ENCODE peak calls at places on chromosomes 16 and 17, in four cellular contexts. L, W, P and A are unnamed samples.

GRCh38 chr16:69132424-69133252 is at the start of the genes CHTF8 and UTP4:
- DNase-seq in L (peak), W (peak), P (peak), A (peak)

GRCh38 chr16:69110406-69110805 is 5.0 kb downstream of the HAS3 start:
- DNase-seq in L (no peak), W (no peak), P (no peak), A (no peak)

GRCh38 chr16:21037168-21037567 is 113.5 kb downstream of the DNAH3 start:
- DNase-seq in L (no peak), W (no peak), P (no peak), A (no peak)

GRCh38 chr17:82845163-82845807 is 5.5 kb upstream of the ZNF750 start:
- DNase-seq in L (no peak), W (no peak), P (no peak), A (no peak)

GRCh38 chr17:22671110-22671509 is 978.8 kb downstream of the KCNJ18 start:
- DNase-seq in L (no peak), W (no peak), P (no peak), A (no peak)

GRCh38 chr16:66913711-66914110 is 5.0 kb downstream of the CDH16 start:
- DNase-seq in L (no peak), W (no peak), P (no peak), A (no peak)

GRCh38 chr17:69335018-69335417 is 8.1 kb upstream of the ABCA5 start:
- DNase-seq in L (peak), W (no peak), P (no peak), A (no peak)

GRCh38 chr16:85717393-85718152 is 28.8 kb upstream of the GINS2 start:
- DNase-seq in L (peak), W (peak), P (peak), A (peak)

GRCh38 chr16:86635181-86635580 is 56.8 kb downstream of the FOXL1 start:
- DNase-seq in L (no peak), W (no peak), P (no peak), A (peak)

GRCh38 chr17:38750312-38751121 is 2.0 kb upstream of the PSMB3 start:
- DNase-seq in L (peak), W (peak), P (peak), A (peak)

GRCh38 chr16:11190585-11191565 is 65.1 kb downstream of the SOCS1 start:
- DNase-seq in L (peak), W (no peak), P (no peak), A (no peak)

GRCh38 chr16:15643453-15644305 is 725 bp upstream of the MARF1 start:
- DNase-seq in L (peak), W (no peak), P (no peak), A (no peak)

GRCh38 chr17:7989781-7990655 is 12.4 kb upstream of the GUCY2D start:
- DNase-seq in L (peak), W (peak), P (peak), A (peak)

GRCh38 chr16:84115919-84116719 is 623 bp downstream of the MBTPS1 start:
- DNase-seq in L (peak), W (no peak), P (no peak), A (no peak)

GRCh38 chr16:11955713-11956123 is 9.3 kb upstream of the TNFRSF17 start:
- DNase-seq in L (no peak), W (no peak), P (no peak), A (no peak)

GRCh38 chr16:72560617-72561016 is 388.7 kb upstream of the PMFBP1 start:
- DNase-seq in L (no peak), W (no peak), P (no peak), A (no peak)

GRCh38 chr17:75504347-75505151 is 10.8 kb downstream of the CASKIN2 start:
- DNase-seq in L (peak), W (no peak), P (peak), A (peak)

GRCh38 chr17:21742326-21742725 is 50.0 kb downstream of the KCNJ18 start:
- DNase-seq in L (no peak), W (no peak), P (no peak), A (no peak)

GRCh38 chr17:59695943-59696681 is 11.1 kb downstream of the PTRH2 start:
- DNase-seq in L (no peak), W (no peak), P (no peak), A (no peak)

GRCh38 chr17:50037321-50038107 is 18.4 kb upstream of the ITGA3 start:
- DNase-seq in L (no peak), W (no peak), P (no peak), A (no peak)

GRCh38 chr17:62705781-62706597 is 78.5 kb downstream of the MRC2 start:
- DNase-seq in L (no peak), W (no peak), P (no peak), A (peak)

GRCh38 chr17:69602969-69603368 is 188.5 kb downstream of the MAP2K6 start:
- DNase-seq in L (no peak), W (no peak), P (peak), A (no peak)

GRCh38 chr17:64718058-64718457 is 56.0 kb upstream of the SMURF2 start:
- DNase-seq in L (no peak), W (no peak), P (no peak), A (no peak)

GRCh38 chr17:77470800-77471733 is 330.3 kb downstream of the SEC14L1 start:
- DNase-seq in L (no peak), W (no peak), P (no peak), A (peak)
- H3K4me3 ChIP-seq in L (peak), W (no peak), P (peak), A (peak)

DNA sequence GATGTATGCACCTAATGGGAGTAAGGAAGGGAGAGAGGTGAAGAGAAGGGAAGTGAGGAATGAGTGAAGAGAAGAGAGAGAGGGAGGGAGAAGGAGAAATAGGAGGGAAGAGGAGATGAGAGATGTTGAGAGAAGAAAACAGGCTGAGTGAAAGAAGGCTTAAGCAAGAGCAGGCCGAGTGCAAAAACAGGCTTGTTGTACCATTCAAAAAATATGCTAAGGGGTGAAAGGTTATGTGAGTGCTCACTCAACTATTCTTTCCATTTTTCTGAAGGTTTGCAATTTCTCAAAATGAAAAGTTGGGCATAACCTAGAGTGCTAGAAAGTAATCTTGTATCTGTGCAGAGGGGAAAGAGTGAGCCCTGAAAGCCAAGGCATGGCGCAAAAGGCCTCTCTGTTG is 22.9 kb downstream of the RPGRIP1L start:
- DNase-seq in L (no peak), W (no peak), P (no peak), A (no peak)
- H3K4me3 ChIP-seq in L (no peak), W (no peak), P (no peak), A (no peak)

GRCh38 chr17:28384281-28385036 is 13.0 kb downstream of the SARM1 start:
- DNase-seq in L (no peak), W (no peak), P (peak), A (peak)
- H3K4me3 ChIP-seq in L (no peak), W (peak), P (peak), A (peak)

DNA sequence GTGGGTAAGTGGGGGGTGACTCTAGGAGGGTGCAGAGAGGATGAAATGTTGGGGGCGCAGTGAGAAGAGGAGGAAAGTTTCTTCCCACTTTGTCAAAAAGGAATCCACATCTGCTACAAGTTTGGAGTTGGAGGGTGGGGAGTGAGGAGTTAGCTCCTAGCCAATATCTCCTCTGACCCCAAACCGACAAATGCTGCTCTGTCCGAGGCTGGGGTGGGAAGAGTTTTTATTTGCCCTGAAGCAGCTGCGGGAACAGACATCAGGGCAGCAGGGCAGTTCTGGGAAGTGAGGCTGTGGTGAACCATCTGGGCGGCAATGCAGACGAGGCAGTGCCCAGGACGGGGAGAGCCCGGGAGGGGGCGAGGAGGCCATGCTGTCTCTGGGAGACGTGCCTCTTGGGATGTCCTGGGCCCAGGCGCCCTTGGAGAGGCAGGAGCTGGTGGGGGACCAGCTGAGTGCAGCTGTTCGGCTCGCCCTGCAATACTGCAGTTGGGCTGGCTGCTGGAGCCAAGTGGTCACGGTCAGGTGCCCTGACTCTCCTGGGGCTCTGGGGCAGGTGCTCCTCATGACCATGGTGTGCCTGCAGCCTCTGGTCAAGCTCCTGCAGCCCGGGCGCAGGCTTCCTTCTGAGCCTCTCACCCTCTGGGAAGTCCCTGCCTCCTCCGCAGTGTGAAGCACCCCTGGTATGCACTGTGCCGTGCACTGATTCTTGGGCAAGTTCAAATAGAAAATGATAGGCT is 6.4 kb upstream of the SOCS3 start:
- DNase-seq in L (no peak), W (no peak), P (no peak), A (no peak)
- H3K4me3 ChIP-seq in L (no peak), W (peak), P (no peak), A (peak)

GRCh38 chr17:41547921-41548843 is 20.1 kb upstream of the KRT19 start:
- DNase-seq in L (no peak), W (no peak), P (no peak), A (no peak)
- H3K4me3 ChIP-seq in L (no peak), W (peak), P (peak), A (no peak)

GRCh38 chr17:29723283-29724047 is 100.8 kb upstream of the CORO6 start:
- DNase-seq in L (peak), W (no peak), P (peak), A (no peak)

GRCh38 chr17:29718446-29719039 is 95.8 kb upstream of the CORO6 start:
- DNase-seq in L (no peak), W (no peak), P (no peak), A (no peak)

GRCh38 chr17:29720471-29720990 is 97.8 kb upstream of the CORO6 start:
- DNase-seq in L (no peak), W (no peak), P (no peak), A (no peak)

GRCh38 chr17:29719469-29719868 is 96.8 kb upstream of the CORO6 start:
- DNase-seq in L (no peak), W (no peak), P (no peak), A (no peak)

DNA sequence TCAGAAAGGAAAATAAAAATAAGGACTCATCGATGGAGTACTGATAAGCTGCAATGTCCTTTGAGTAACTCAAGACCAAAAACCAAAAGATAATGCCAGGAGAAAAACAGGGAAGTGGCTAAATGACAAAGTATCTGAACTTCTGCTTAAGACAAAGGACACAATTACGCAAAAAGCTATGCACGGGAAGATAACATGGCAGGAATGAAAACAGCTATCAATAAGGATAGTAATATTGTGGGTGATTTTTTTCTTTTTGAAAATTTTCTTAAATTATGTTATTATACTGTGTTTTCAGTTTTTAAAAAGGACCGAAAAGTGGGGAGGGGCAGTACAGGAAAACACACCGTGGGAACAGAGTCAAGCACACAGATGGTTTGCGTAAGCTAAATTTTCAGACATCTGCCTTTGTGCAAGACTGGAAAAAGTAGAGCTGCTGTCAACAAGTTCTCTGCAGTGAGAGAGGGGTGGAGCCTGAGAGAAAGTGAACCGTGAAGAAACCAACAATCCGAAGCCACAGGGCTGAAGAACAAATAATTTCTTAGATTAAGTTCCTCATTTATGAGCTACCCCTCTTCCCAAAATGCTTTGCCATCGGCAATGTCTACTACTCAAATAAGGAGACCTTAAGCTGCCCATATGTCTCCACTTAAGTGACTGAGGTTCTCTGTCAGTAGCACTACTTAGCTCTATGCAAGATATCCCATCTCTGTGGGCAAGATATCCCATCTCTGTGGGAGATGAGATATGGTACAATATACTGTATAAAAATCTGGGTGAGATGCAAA is 99.9 kb upstream of the CORO6 start:
- DNase-seq in L (peak), W (no peak), P (peak), A (no peak)
- H3K4me3 ChIP-seq in L (peak), W (no peak), P (peak), A (no peak)

DNA sequence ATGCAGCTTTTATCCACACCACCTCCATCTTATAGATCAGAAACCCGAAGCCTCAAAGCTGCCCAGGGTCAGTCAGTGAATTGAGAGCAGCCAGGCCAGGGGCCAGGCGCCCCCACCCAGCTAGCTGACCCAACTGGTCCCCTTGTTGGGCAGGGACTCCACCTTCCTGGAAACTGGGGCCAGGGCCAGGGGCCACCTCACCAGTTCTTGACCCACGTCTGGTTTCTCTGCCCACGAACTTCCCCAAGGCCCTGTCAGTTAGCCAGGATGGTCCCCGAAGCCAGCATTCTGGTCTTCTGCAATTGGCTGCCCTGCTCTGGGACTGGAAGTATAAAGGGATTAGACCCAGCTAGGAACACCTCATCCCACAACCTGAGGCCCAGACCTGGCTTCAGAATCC is 2.4 kb downstream of the FAM83G start:
- DNase-seq in L (no peak), W (no peak), P (no peak), A (no peak)
- H3K4me3 ChIP-seq in L (no peak), W (no peak), P (no peak), A (no peak)

GRCh38 chr17:34451313-34451712 is 88.3 kb upstream of the CCL1 start:
- DNase-seq in L (no peak), W (no peak), P (no peak), A (no peak)

GRCh38 chr17:34443832-34444469 is 80.9 kb upstream of the CCL1 start:
- DNase-seq in L (peak), W (peak), P (no peak), A (peak)

GRCh38 chr17:34445145-34445544 is 82.1 kb upstream of the CCL1 start:
- DNase-seq in L (no peak), W (no peak), P (no peak), A (no peak)

GRCh38 chr17:34442387-34443111 is 79.5 kb upstream of the CCL1 start:
- DNase-seq in L (no peak), W (no peak), P (no peak), A (no peak)

DNA sequence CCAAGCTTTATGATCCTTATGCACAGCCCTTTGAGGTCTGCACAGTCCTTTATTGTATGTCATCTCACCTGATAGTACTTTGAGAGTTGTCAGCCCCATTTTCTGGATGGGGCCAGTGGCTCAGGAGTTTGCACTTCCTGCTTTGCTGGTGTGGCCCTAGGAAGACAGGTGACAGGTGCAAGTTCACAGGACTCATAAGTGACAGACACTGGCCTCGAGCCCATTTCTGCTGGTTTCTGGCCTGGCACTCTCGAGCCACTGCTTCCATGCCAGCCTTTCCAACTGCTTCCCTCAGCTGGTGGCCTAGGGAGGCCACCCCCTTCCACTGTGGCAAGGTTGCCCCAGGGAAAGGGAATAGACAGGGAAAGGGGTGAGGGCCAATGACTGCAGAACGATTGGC is 84.4 kb upstream of the CCL1 start:
- DNase-seq in L (no peak), W (no peak), P (no peak), A (no peak)
- H3K4me3 ChIP-seq in L (no peak), W (no peak), P (no peak), A (no peak)

GRCh38 chr17:48052956-48053757 is 5.0 kb downstream of the NFE2L1 start:
- DNase-seq in L (no peak), W (no peak), P (no peak), A (no peak)
- H3K4me3 ChIP-seq in L (peak), W (no peak), P (no peak), A (no peak)